ENCODE peak calls at places on chromosomes 2 and 18, in seven cellular contexts. Q, I, K, Z, R, Y and H are unnamed samples.

GRCh38 chr2:239357954-239358754 is 42.7 kb downstream of the HDAC4 start:
- DNase-seq in Q (no peak), I (no peak), K (no peak), Z (no peak), R (no peak), Y (no peak), H (no peak)

GRCh38 chr18:48966523-48966922 is 15.8 kb upstream of the SMAD7 start:
- DNase-seq in Q (no peak), I (no peak), K (no peak), Z (no peak), R (no peak), Y (no peak), H (no peak)

GRCh38 chr2:166609183-166609959 is 115.3 kb upstream of the SCN7A start:
- DNase-seq in Q (peak; percentile 25), I (no peak), K (no peak), Z (no peak), R (no peak), Y (no peak), H (no peak)

GRCh38 chr2:47310801-47311560 is 92.0 kb upstream of the MSH2 start:
- DNase-seq in Q (no peak), I (peak; percentile 71), K (peak; percentile 72), Z (no peak), R (no peak), Y (no peak), H (no peak)

GRCh38 chr18:30406728-30407127 is 635.8 kb downstream of the DSC3 start:
- DNase-seq in Q (no peak), I (no peak), K (no peak), Z (no peak), R (no peak), Y (no peak), H (no peak)

GRCh38 chr2:8679827-8680731 is 1.8 kb upstream of the ID2 start:
- DNase-seq in Q (peak; percentile 85), I (peak; percentile 82), K (peak; percentile 72), Z (peak; percentile 80), R (peak; percentile 38), Y (peak; percentile 91), H (no peak)

GRCh38 chr2:227191367-227191766 is 26.9 kb downstream of the COL4A3 start:
- DNase-seq in Q (no peak), I (no peak), K (no peak), Z (no peak), R (no peak), Y (peak; percentile 12), H (peak; percentile 36)

GRCh38 chr2:98505311-98505808 is 60.7 kb downstream of the INPP4A start:
- DNase-seq in Q (peak; percentile 77), I (peak; percentile 66), K (peak; percentile 69), Z (no peak), R (no peak), Y (no peak), H (no peak)

GRCh38 chr2:61538920-61539559 is 884 bp upstream of the XPO1 start:
- DNase-seq in Q (no peak), I (peak; percentile 61), K (no peak), Z (peak; percentile 67), R (peak; percentile 54), Y (no peak), H (peak; percentile 25)

GRCh38 chr2:162382283-162382682 is 38.4 kb downstream of the GCA start:
- DNase-seq in Q (no peak), I (no peak), K (no peak), Z (no peak), R (no peak), Y (no peak), H (no peak)

GRCh38 chr2:198322275-198322674 is 517.9 kb downstream of the PLCL1 start:
- DNase-seq in Q (no peak), I (no peak), K (no peak), Z (no peak), R (peak; percentile 16), Y (no peak), H (no peak)

GRCh38 chr2:188609321-188610049 is 317.8 kb downstream of the GULP1 start:
- DNase-seq in Q (no peak), I (no peak), K (no peak), Z (no peak), R (no peak), Y (no peak), H (no peak)

GRCh38 chr2:232598293-232598692 is 35.1 kb upstream of the EFHD1 start:
- DNase-seq in Q (peak; percentile 30), I (no peak), K (no peak), Z (no peak), R (no peak), Y (no peak), H (no peak)

GRCh38 chr2:186881644-186882043 is 32.7 kb upstream of the ZSWIM2 start:
- DNase-seq in Q (no peak), I (no peak), K (no peak), Z (no peak), R (no peak), Y (no peak), H (no peak)

GRCh38 chr2:127636248-127637235 is 9.4 kb upstream of the GPR17 start:
- DNase-seq in Q (no peak), I (peak; percentile 65), K (peak; percentile 64), Z (no peak), R (no peak), Y (no peak), H (no peak)

GRCh38 chr2:127635380-127636237 is 10.3 kb upstream of the GPR17 start:
- DNase-seq in Q (no peak), I (peak; percentile 44), K (peak; percentile 63), Z (no peak), R (no peak), Y (no peak), H (no peak)

GRCh38 chr2:127638361-127639110 is 7.4 kb upstream of the GPR17 start:
- DNase-seq in Q (no peak), I (no peak), K (peak; percentile 80), Z (no peak), R (no peak), Y (no peak), H (no peak)

GRCh38 chr2:127637725-127638252 is 8.2 kb upstream of the GPR17 start:
- DNase-seq in Q (no peak), I (no peak), K (peak; percentile 76), Z (no peak), R (no peak), Y (peak; percentile 29), H (no peak)

GRCh38 chr2:127637236-127637630 is 8.7 kb upstream of the GPR17 start:
- DNase-seq in Q (no peak), I (peak; percentile 48), K (peak; percentile 76), Z (no peak), R (no peak), Y (no peak), H (no peak)
- H3K27ac ChIP-seq in Q (peak overlapping the region; percentile 73), I (peak overlapping the region; percentile 60), K (peak overlapping the region; percentile 16), Z (peak overlapping the region; percentile 72), R (no peak overlapping the region), Y (peak overlapping the region; percentile 75), H (peak overlapping the region; percentile 77)

DNA sequence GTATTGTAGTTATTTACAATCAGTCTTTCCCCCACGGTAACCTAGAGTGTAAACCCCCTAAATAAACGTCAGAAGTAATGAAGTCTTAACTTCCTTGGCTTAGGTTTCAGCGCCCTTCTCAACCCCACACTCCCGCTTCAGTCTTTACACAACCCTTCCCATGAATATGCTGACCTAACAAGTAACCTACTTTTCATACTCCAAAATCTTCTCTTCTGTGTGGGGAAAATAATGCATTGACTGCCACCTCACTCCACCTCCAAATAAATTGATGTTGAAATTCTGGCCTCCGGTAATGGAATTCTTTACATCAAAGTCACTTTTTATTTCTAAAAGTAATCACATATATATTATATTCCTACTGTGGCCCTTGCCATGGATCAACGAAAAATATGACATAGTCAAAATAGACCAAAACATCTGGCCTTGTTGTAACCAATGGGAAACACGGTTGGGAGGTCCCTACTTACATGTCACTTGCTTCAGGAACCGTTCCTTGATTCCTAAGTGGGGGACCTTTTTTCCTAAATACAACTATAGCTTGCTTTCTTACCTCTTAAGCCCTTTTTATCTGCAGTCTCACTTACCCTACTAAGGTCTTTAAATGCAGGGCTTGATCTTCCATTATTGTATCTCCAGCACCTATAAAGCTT is 961 bp downstream of the GEN1 start:
- DNase-seq in Q (no peak), I (no peak), K (no peak), Z (no peak), R (no peak), Y (no peak), H (no peak)
- H3K27ac ChIP-seq in Q (no peak overlapping the region), I (peak overlapping the region; percentile 91), K (no peak overlapping the region), Z (no peak overlapping the region), R (peak overlapping the region; percentile 89), Y (peak overlapping the region; percentile 95), H (no peak overlapping the region)

GRCh38 chr2:172084734-172085459 is 410 bp upstream of the DLX1 start:
- DNase-seq in Q (no peak), I (peak; percentile 73), K (peak; percentile 86), Z (peak; percentile 82), R (peak; percentile 77), Y (peak; percentile 79), H (peak; percentile 68)

GRCh38 chr2:172085460-172086159 is at the start of gene DLX1:
- DNase-seq in Q (no peak), I (no peak), K (no peak), Z (no peak), R (no peak), Y (peak; percentile 51), H (no peak)

GRCh38 chr2:172083725-172084483 is 1.4 kb upstream of the DLX1 start:
- DNase-seq in Q (no peak), I (no peak), K (no peak), Z (no peak), R (no peak), Y (no peak), H (no peak)

GRCh38 chr2:172082944-172083718 is 2.2 kb upstream of the DLX1 start:
- DNase-seq in Q (no peak), I (no peak), K (no peak), Z (no peak), R (no peak), Y (no peak), H (no peak)

DNA sequence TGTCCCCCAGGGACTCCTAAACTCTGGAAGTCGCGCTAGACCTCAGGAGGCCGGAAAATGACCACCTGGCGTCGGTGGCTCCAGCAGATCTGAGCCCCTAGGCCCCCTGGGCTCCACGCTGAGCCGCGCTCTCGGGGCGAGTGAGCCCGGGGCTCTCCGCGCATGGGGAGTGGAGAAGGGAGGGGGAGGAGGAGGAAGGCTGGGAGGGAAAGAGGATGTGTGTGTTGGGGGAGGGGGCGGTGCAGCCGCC is 898 bp upstream of the DLX1 start:
- DNase-seq in Q (no peak), I (no peak), K (no peak), Z (no peak), R (no peak), Y (no peak), H (no peak)
- H3K27ac ChIP-seq in Q (no peak overlapping the region), I (no peak overlapping the region), K (no peak overlapping the region), Z (no peak overlapping the region), R (no peak overlapping the region), Y (peak overlapping the region; percentile 90), H (no peak overlapping the region)

GRCh38 chr2:237616373-237617304 is 10.7 kb upstream of the LRRFIP1 start:
- DNase-seq in Q (no peak), I (no peak), K (no peak), Z (no peak), R (no peak), Y (no peak), H (no peak)

GRCh38 chr2:237612527-237613357 is 14.6 kb upstream of the LRRFIP1 start:
- DNase-seq in Q (no peak), I (no peak), K (no peak), Z (no peak), R (no peak), Y (no peak), H (no peak)

GRCh38 chr2:237615631-237616249 is 11.6 kb upstream of the LRRFIP1 start:
- DNase-seq in Q (peak; percentile 12), I (no peak), K (no peak), Z (no peak), R (no peak), Y (no peak), H (no peak)

GRCh38 chr2:237614151-237614720 is 13.2 kb upstream of the LRRFIP1 start:
- DNase-seq in Q (no peak), I (no peak), K (no peak), Z (no peak), R (no peak), Y (no peak), H (no peak)

GRCh38 chr2:237613679-237614078 is 13.7 kb upstream of the LRRFIP1 start:
- DNase-seq in Q (no peak), I (no peak), K (no peak), Z (no peak), R (no peak), Y (no peak), H (no peak)
- H3K27ac ChIP-seq in Q (no peak overlapping the region), I (no peak overlapping the region), K (no peak overlapping the region), Z (no peak overlapping the region), R (no peak overlapping the region), Y (peak overlapping the region; percentile 53), H (no peak overlapping the region)